ENCODE peak calls at places on chromosome 6, in six cellular contexts. T is kidney, L is HFFc6, O is activated B cell treated with CpG ODN at 0.5 μM for 24 hours, P is psoas muscle, A is neural crest cell. J is an unnamed sample.

GRCh38 chr6:17584241-17584803 is 15.8 kb upstream of the FAM8A1 start:
- DNase-seq in T (no peak), L (peak), O (no peak), P (no peak), A (peak), J (peak)

GRCh38 chr6:22643780-22644179 is 74.4 kb downstream of the HDGFL1 start:
- DNase-seq in T (no peak), L (no peak), O (no peak), P (no peak), A (no peak), J (no peak)

GRCh38 chr6:165117121-165117520 is 192.3 kb downstream of the C6orf118 start:
- DNase-seq in T (no peak), L (no peak), O (no peak), P (no peak), A (no peak), J (no peak)

GRCh38 chr6:127022297-127022696 is 96.2 kb upstream of the RSPO3 start:
- DNase-seq in T (no peak), L (no peak), O (no peak), P (no peak), A (no peak), J (no peak)

GRCh38 chr6:5751525-5752252 is 255.0 kb downstream of the NRN1 start:
- DNase-seq in T (no peak), L (peak), O (no peak), P (no peak), A (no peak), J (no peak)

GRCh38 chr6:53544050-53544499 is 826 bp downstream of the GCLC start:
- DNase-seq in T (no peak), L (no peak), O (no peak), P (no peak), A (no peak), J (no peak)

GRCh38 chr6:166556871-166557322 is 29.6 kb downstream of the RAMACL start:
- DNase-seq in T (peak), L (peak), O (no peak), P (peak), A (no peak), J (no peak)

GRCh38 chr6:113219783-113220182 is 637.4 kb upstream of the MARCKS start:
- DNase-seq in T (no peak), L (no peak), O (no peak), P (no peak), A (no peak), J (no peak)

GRCh38 chr6:71489736-71490135 is 201.1 kb downstream of the OGFRL1 start:
- DNase-seq in T (no peak), L (peak), O (no peak), P (no peak), A (no peak), J (no peak)

GRCh38 chr6:83827050-83827449 is 26.1 kb upstream of the RIPPLY2 start:
- DNase-seq in T (no peak), L (no peak), O (no peak), P (no peak), A (no peak), J (no peak)

GRCh38 chr6:111119550-111120329 is 32.4 kb downstream of the SLC16A10 start:
- DNase-seq in T (no peak), L (no peak), O (no peak), P (no peak), A (no peak), J (no peak)

DNA sequence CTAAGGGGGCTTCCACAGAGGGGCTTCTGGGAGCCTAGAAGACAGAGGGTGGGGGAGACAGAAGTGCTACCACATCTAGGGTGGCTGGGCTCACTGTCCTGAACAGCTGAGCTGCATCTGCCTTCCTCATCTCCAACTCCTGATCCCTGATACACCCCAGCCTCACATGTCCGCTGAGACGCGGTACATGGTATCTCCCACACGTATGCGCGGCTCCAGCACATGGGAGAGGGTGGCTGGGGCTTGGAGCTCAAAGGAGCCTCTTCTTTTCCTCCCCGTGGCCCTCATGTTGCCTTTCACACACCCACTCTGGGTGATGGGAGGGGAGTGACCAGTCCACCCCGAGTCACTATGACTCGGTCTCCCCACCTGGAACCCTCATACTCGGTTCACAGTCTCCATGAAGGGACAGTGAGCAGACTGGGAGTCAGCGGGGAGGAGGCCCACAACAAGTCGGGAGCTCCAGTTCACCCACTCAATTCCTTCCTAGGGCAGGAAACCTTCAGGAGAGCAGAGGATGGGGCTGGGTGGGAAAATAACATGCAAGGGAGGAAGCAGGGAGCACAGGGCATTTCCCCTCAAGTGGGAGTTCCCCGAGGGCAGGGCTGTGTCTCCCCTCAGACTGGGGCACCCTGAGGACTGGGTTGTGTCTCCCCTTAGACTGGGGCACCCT is 61.7 kb downstream of the MRPL14 start:
- DNase-seq in T (no peak), L (no peak), O (no peak), P (no peak), A (no peak), J (no peak)
- TF ChIP-seq CTCF in T (no peak), L (no peak), O (no peak), P (no peak), A (no peak), J (no peak)

DNA sequence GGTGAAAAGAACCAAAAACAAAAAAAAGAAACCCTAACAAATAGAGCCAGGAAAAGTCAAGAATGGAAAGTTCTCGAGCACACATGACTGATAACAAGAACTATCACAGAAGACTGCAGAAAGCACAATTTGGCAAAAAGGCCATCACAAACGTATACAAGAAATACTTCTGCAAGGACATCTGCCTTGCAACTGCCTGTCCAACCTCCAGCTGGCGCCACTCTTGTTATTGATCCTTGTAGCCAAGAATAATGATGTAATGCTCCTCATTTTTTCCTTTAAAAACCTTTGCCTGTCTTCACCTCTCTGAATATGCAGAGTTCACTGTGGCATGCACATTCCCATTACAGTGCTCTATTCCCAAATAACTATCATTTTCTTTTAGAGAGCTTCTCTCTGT is 87.9 kb upstream of the BMP5 start:
- DNase-seq in T (no peak), L (no peak), O (no peak), P (no peak), A (no peak), J (no peak)
- TF ChIP-seq CTCF in T (no peak), L (peak), O (no peak), P (no peak), A (peak), J (no peak)

GRCh38 chr6:169212897-169213813 is 40.5 kb downstream of the THBS2 start:
- DNase-seq in T (peak), L (peak), O (peak), P (peak), A (peak), J (peak)
- TF ChIP-seq CTCF in T (peak), L (peak), O (no peak), P (peak), A (peak), J (no peak)

DNA sequence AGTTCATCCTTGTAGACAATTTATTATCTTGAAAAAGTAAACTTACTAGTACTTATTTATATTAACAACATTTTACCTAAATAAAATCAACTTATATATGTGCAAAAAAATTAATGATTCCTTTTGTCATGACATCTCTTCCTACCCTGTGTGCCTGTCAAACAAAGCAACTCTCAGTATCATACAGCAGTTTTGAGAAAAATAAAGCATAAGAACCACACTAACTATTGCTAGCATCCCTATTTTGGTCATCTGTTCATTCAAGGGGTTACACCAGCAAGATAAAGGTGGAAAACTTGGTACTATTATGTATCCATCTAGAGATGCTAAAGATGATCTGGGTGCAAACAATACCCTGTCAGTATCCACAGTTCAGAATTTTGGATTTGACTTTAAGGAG is 7.4 kb upstream of the HLA-DRB1 start:
- DNase-seq in T (no peak), L (no peak), O (no peak), P (no peak), A (no peak), J (no peak)
- TF ChIP-seq CTCF in T (no peak), L (no peak), O (no peak), P (no peak), A (no peak), J (no peak)

GRCh38 chr6:73610444-73611275 is 43.1 kb downstream of the SLC17A5 start:
- DNase-seq in T (no peak), L (peak), O (no peak), P (no peak), A (no peak), J (peak)
- TF ChIP-seq CTCF in T (peak), L (peak), O (no peak), P (peak), A (peak), J (peak)

GRCh38 chr6:109024784-109025183 is 69.9 kb downstream of the SESN1 start:
- DNase-seq in T (no peak), L (no peak), O (no peak), P (peak), A (peak), J (no peak)
- TF ChIP-seq CTCF in T (no peak), L (peak), O (no peak), P (peak), A (peak), J (no peak)

GRCh38 chr6:143940011-143940597 is 68.0 kb downstream of the PLAGL1 start:
- DNase-seq in T (no peak), L (peak), O (no peak), P (no peak), A (peak), J (peak)

GRCh38 chr6:143939364-143939763 is 68.7 kb downstream of the PLAGL1 start:
- DNase-seq in T (no peak), L (no peak), O (no peak), P (no peak), A (no peak), J (peak)

GRCh38 chr6:143936347-143936746 is 71.7 kb downstream of the PLAGL1 start:
- DNase-seq in T (no peak), L (no peak), O (no peak), P (no peak), A (no peak), J (no peak)

GRCh38 chr6:143936986-143937765 is 70.9 kb downstream of the PLAGL1 start:
- DNase-seq in T (no peak), L (no peak), O (no peak), P (no peak), A (no peak), J (no peak)

GRCh38 chr6:143941852-143942627 is 66.0 kb downstream of the PLAGL1 start:
- DNase-seq in T (peak), L (peak), O (no peak), P (peak), A (peak), J (peak)
- TF ChIP-seq CTCF in T (peak), L (peak), O (no peak), P (peak), A (peak), J (peak)

J was measured in GM13976.